ENCODE peak calls at places on chromosomes 12 and 14, in eight cellular contexts. One of them, this sample, is unnamed.

GRCh38 chr14:23660290-23661226 is 24.4 kb downstream of the DHRS2 start:
- DNase-seq in GM23248: no peak
- DNase-seq in neural progenitor cell: no peak
- DNase-seq in endothelial cell of umbilical vein: no peak
- DNase-seq in fibroblast of lung: no peak
- DNase-seq in mesendoderm: no peak
- DNase-seq in K562: no peak
- DNase-seq in Karpas-422: no peak
- DNase-seq in this sample: no peak

GRCh38 chr12:98736352-98737326 is 91.5 kb downstream of the APAF1 start:
- DNase-seq in Karpas-422: no peak
- DNase-seq in endothelial cell of umbilical vein: peak
- DNase-seq in neural progenitor cell: peak
- DNase-seq in K562: peak
- DNase-seq in mesendoderm: peak
- DNase-seq in fibroblast of lung: peak
- DNase-seq in GM23248: no peak
- DNase-seq in this sample: no peak

GRCh38 chr14:33315721-33316120 is 377.0 kb downstream of the NPAS3 start:
- DNase-seq in mesendoderm: no peak
- DNase-seq in endothelial cell of umbilical vein: no peak
- DNase-seq in GM23248: peak
- DNase-seq in K562: no peak
- DNase-seq in neural progenitor cell: no peak
- DNase-seq in fibroblast of lung: no peak
- DNase-seq in Karpas-422: no peak
- DNase-seq in this sample: no peak

GRCh38 chr12:30286345-30286926 is 409.2 kb downstream of the IPO8 start:
- DNase-seq in fibroblast of lung: peak
- DNase-seq in Karpas-422: peak
- DNase-seq in mesendoderm: peak
- DNase-seq in K562: peak
- DNase-seq in GM23248: peak
- DNase-seq in endothelial cell of umbilical vein: peak
- DNase-seq in neural progenitor cell: peak
- DNase-seq in this sample: peak

GRCh38 chr12:16218934-16219718 is 58.4 kb downstream of the SLC15A5 start:
- DNase-seq in fibroblast of lung: no peak
- DNase-seq in endothelial cell of umbilical vein: no peak
- DNase-seq in neural progenitor cell: no peak
- DNase-seq in Karpas-422: no peak
- DNase-seq in GM23248: no peak
- DNase-seq in K562: no peak
- DNase-seq in mesendoderm: no peak
- DNase-seq in this sample: no peak

GRCh38 chr12:44389038-44389437 is 487.1 kb downstream of the NELL2 start:
- DNase-seq in fibroblast of lung: no peak
- DNase-seq in mesendoderm: no peak
- DNase-seq in neural progenitor cell: no peak
- DNase-seq in endothelial cell of umbilical vein: no peak
- DNase-seq in GM23248: no peak
- DNase-seq in Karpas-422: no peak
- DNase-seq in K562: no peak
- DNase-seq in this sample: no peak

GRCh38 chr14:67487937-67488893 is at the start of gene TMEM229B:
- DNase-seq in K562: no peak
- DNase-seq in mesendoderm: no peak
- DNase-seq in Karpas-422: peak
- DNase-seq in fibroblast of lung: no peak
- DNase-seq in GM23248: no peak
- DNase-seq in neural progenitor cell: no peak
- DNase-seq in endothelial cell of umbilical vein: no peak
- DNase-seq in this sample: no peak

GRCh38 chr12:38903596-38903995 is 1.8 kb downstream of the CPNE8 start:
- DNase-seq in fibroblast of lung: no peak
- DNase-seq in neural progenitor cell: no peak
- DNase-seq in Karpas-422: no peak
- DNase-seq in GM23248: no peak
- DNase-seq in endothelial cell of umbilical vein: peak
- DNase-seq in K562: peak
- DNase-seq in mesendoderm: peak
- DNase-seq in this sample: no peak

GRCh38 chr12:88391556-88391955 is 188.7 kb downstream of the KITLG start:
- DNase-seq in K562: no peak
- DNase-seq in Karpas-422: no peak
- DNase-seq in mesendoderm: no peak
- DNase-seq in fibroblast of lung: peak
- DNase-seq in GM23248: peak
- DNase-seq in endothelial cell of umbilical vein: peak
- DNase-seq in neural progenitor cell: no peak
- DNase-seq in this sample: peak

GRCh38 chr12:120666577-120667390 is 20.2 kb upstream of the MLEC start:
- DNase-seq in neural progenitor cell: no peak
- DNase-seq in fibroblast of lung: no peak
- DNase-seq in Karpas-422: no peak
- DNase-seq in GM23248: no peak
- DNase-seq in endothelial cell of umbilical vein: no peak
- DNase-seq in K562: no peak
- DNase-seq in mesendoderm: no peak
- DNase-seq in this sample: no peak

GRCh38 chr12:71746983-71747611 is 7.6 kb upstream of the RAB21 start:
- DNase-seq in fibroblast of lung: peak
- DNase-seq in endothelial cell of umbilical vein: peak
- DNase-seq in neural progenitor cell: peak
- DNase-seq in mesendoderm: peak
- DNase-seq in GM23248: peak
- DNase-seq in K562: peak
- DNase-seq in Karpas-422: peak
- DNase-seq in this sample: peak

GRCh38 chr12:64674367-64674922 is 64.2 kb downstream of the RASSF3 start:
- DNase-seq in endothelial cell of umbilical vein: no peak
- DNase-seq in K562: no peak
- DNase-seq in fibroblast of lung: no peak
- DNase-seq in GM23248: no peak
- DNase-seq in neural progenitor cell: no peak
- DNase-seq in mesendoderm: no peak
- DNase-seq in Karpas-422: no peak
- DNase-seq in this sample: no peak

GRCh38 chr14:23559921-23560520 is 4.0 kb downstream of the THTPA start:
- DNase-seq in endothelial cell of umbilical vein: no peak
- DNase-seq in mesendoderm: no peak
- DNase-seq in fibroblast of lung: no peak
- DNase-seq in neural progenitor cell: no peak
- DNase-seq in K562: no peak
- DNase-seq in GM23248: no peak
- DNase-seq in Karpas-422: no peak
- DNase-seq in this sample: no peak

GRCh38 chr12:13101854-13102375 is 1.6 kb downstream of the GSG1 start:
- DNase-seq in neural progenitor cell: no peak
- DNase-seq in Karpas-422: peak
- DNase-seq in GM23248: peak
- DNase-seq in K562: no peak
- DNase-seq in mesendoderm: no peak
- DNase-seq in endothelial cell of umbilical vein: peak
- DNase-seq in fibroblast of lung: peak
- DNase-seq in this sample: peak

GRCh38 chr14:63616015-63616414 is 25.7 kb downstream of the WDR89 start:
- DNase-seq in K562: no peak
- DNase-seq in neural progenitor cell: no peak
- DNase-seq in endothelial cell of umbilical vein: no peak
- DNase-seq in GM23248: no peak
- DNase-seq in fibroblast of lung: peak
- DNase-seq in Karpas-422: no peak
- DNase-seq in mesendoderm: no peak
- DNase-seq in this sample: peak

GRCh38 chr14:101495827-101496778 is 65.2 kb upstream of the DIO3 start:
- DNase-seq in K562: no peak
- DNase-seq in endothelial cell of umbilical vein: no peak
- DNase-seq in mesendoderm: peak
- DNase-seq in Karpas-422: no peak
- DNase-seq in neural progenitor cell: no peak
- DNase-seq in GM23248: no peak
- DNase-seq in fibroblast of lung: no peak
- DNase-seq in this sample: no peak

GRCh38 chr14:66662374-66662773 is 154.4 kb downstream of the GPHN start:
- DNase-seq in GM23248: peak
- DNase-seq in neural progenitor cell: peak
- DNase-seq in endothelial cell of umbilical vein: peak
- DNase-seq in Karpas-422: peak
- DNase-seq in fibroblast of lung: peak
- DNase-seq in K562: no peak
- DNase-seq in mesendoderm: peak
- DNase-seq in this sample: peak

GRCh38 chr12:117231750-117232149 is 41.5 kb upstream of the FBXO21 start:
- DNase-seq in Karpas-422: peak
- DNase-seq in endothelial cell of umbilical vein: no peak
- DNase-seq in neural progenitor cell: no peak
- DNase-seq in K562: peak
- DNase-seq in mesendoderm: peak
- DNase-seq in fibroblast of lung: no peak
- DNase-seq in GM23248: no peak
- DNase-seq in this sample: no peak

GRCh38 chr14:88251650-88252049 is 71.4 kb downstream of the KCNK10 start:
- DNase-seq in K562: no peak
- DNase-seq in GM23248: no peak
- DNase-seq in endothelial cell of umbilical vein: no peak
- DNase-seq in fibroblast of lung: no peak
- DNase-seq in neural progenitor cell: no peak
- DNase-seq in Karpas-422: no peak
- DNase-seq in mesendoderm: no peak
- DNase-seq in this sample: no peak

GRCh38 chr12:27966870-27967269 is 5.7 kb downstream of the PTHLH start:
- DNase-seq in K562: peak
- DNase-seq in mesendoderm: peak
- DNase-seq in Karpas-422: no peak
- DNase-seq in fibroblast of lung: peak
- DNase-seq in GM23248: peak
- DNase-seq in endothelial cell of umbilical vein: peak
- DNase-seq in neural progenitor cell: no peak
- DNase-seq in this sample: peak

GRCh38 chr12:81639196-81639595 is 120.0 kb downstream of the PPFIA2 start:
- DNase-seq in Karpas-422: no peak
- DNase-seq in mesendoderm: no peak
- DNase-seq in fibroblast of lung: no peak
- DNase-seq in K562: no peak
- DNase-seq in neural progenitor cell: no peak
- DNase-seq in endothelial cell of umbilical vein: no peak
- DNase-seq in GM23248: peak
- DNase-seq in this sample: peak

GRCh38 chr12:109192358-109192757 is 76.0 kb downstream of the ACACB start:
- DNase-seq in Karpas-422: no peak
- DNase-seq in endothelial cell of umbilical vein: no peak
- DNase-seq in fibroblast of lung: peak
- DNase-seq in neural progenitor cell: no peak
- DNase-seq in K562: no peak
- DNase-seq in mesendoderm: no peak
- DNase-seq in GM23248: peak
- DNase-seq in this sample: peak

DNA sequence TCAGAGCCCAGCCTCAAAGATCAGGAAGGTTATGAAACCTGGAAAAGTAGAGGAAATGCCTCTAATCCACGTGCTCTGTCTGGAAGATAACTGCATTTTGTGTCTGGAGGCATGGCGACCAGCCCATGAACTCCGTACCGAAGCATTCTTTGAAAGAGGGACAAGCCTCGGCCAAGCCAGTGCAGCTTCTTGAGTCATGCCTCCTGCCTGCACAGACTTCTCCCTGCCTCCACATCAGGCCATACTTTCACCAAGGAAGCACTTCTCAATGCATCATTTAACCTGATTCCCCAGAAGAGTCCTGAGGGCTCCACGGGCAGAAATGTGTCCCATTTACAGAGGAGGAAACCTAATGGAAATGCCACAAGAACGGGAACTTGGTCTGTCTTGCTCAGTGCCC is 3.4 kb downstream of the ACTN1 start:
- DNase-seq in endothelial cell of umbilical vein: peak
- DNase-seq in GM23248: peak
- DNase-seq in Karpas-422: no peak
- DNase-seq in K562: no peak
- DNase-seq in fibroblast of lung: peak
- DNase-seq in mesendoderm: no peak
- DNase-seq in neural progenitor cell: no peak
- DNase-seq in this sample: peak
- H3K9ac ChIP-seq in endothelial cell of umbilical vein: peak
- H3K9ac ChIP-seq in GM23248: peak
- H3K9ac ChIP-seq in Karpas-422: no peak
- H3K9ac ChIP-seq in K562: no peak
- H3K9ac ChIP-seq in fibroblast of lung: no peak
- H3K9ac ChIP-seq in mesendoderm: no peak
- H3K9ac ChIP-seq in neural progenitor cell: no peak
- H3K9ac ChIP-seq in this sample: peak

GRCh38 chr14:94292872-94293577 is at the start of gene SERPINA10:
- DNase-seq in K562: no peak
- DNase-seq in endothelial cell of umbilical vein: no peak
- DNase-seq in fibroblast of lung: no peak
- DNase-seq in Karpas-422: no peak
- DNase-seq in neural progenitor cell: no peak
- DNase-seq in mesendoderm: no peak
- DNase-seq in GM23248: no peak
- DNase-seq in this sample: no peak
- H3K4me3 ChIP-seq in K562: no peak
- H3K4me3 ChIP-seq in endothelial cell of umbilical vein: no peak
- H3K4me3 ChIP-seq in fibroblast of lung: no peak
- H3K4me3 ChIP-seq in Karpas-422: no peak
- H3K4me3 ChIP-seq in neural progenitor cell: no peak
- H3K4me3 ChIP-seq in mesendoderm: no peak
- H3K4me3 ChIP-seq in GM23248: no peak
- H3K4me3 ChIP-seq in this sample: no peak

GRCh38 chr12:53736602-53737493 is 9.6 kb upstream of the CALCOCO1 start:
- DNase-seq in endothelial cell of umbilical vein: no peak
- DNase-seq in fibroblast of lung: no peak
- DNase-seq in mesendoderm: peak
- DNase-seq in Karpas-422: no peak
- DNase-seq in GM23248: no peak
- DNase-seq in K562: no peak
- DNase-seq in neural progenitor cell: peak
- DNase-seq in this sample: no peak
- H3K4me2 ChIP-seq in endothelial cell of umbilical vein: no peak
- H3K4me2 ChIP-seq in fibroblast of lung: no peak
- H3K4me2 ChIP-seq in mesendoderm: no peak
- H3K4me2 ChIP-seq in Karpas-422: no peak
- H3K4me2 ChIP-seq in GM23248: no peak
- H3K4me2 ChIP-seq in K562: no peak
- H3K4me2 ChIP-seq in neural progenitor cell: peak
- H3K4me2 ChIP-seq in this sample: no peak

DNA sequence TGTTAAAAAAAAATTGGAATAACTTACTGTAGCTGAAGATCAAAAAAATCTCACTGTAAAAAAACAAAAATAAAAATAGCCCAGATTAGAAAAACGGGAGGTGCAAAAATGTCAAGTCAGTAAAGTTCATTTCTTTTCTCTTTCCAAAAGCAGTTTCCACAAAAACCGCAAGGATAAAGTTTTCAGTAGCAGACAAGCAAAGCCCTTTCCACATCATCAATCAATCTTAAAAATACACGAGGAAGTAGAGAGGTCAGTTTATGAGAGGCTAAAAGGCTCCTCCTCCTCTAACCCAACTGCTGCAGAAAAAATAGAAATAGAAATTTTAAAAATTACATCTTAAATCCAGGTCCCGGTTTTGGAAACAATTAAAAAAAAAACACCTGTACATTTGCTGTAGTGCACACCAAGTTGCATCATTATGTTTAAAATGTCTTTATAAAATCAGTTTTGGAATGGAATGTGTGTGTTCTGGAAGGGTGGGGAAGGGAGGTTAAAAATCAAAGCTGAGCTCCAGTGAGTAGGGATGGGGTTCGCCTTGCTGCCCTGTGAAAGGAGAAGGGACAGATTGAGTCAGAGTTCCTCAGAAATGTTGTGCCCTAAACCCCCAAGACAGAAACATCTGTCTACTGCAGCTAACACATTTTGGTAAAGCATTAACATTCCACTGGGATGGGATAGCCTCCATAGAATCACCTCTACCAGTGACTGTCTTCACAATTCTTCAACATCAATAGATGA is 5.8 kb downstream of the HNRNPC start:
- DNase-seq in endothelial cell of umbilical vein: no peak
- DNase-seq in neural progenitor cell: no peak
- DNase-seq in Karpas-422: no peak
- DNase-seq in mesendoderm: no peak
- DNase-seq in K562: no peak
- DNase-seq in fibroblast of lung: peak
- DNase-seq in GM23248: peak
- DNase-seq in this sample: no peak
- H3K9ac ChIP-seq in endothelial cell of umbilical vein: no peak
- H3K9ac ChIP-seq in neural progenitor cell: no peak
- H3K9ac ChIP-seq in Karpas-422: no peak
- H3K9ac ChIP-seq in mesendoderm: peak
- H3K9ac ChIP-seq in K562: no peak
- H3K9ac ChIP-seq in fibroblast of lung: no peak
- H3K9ac ChIP-seq in GM23248: peak
- H3K9ac ChIP-seq in this sample: peak